ENCODE peak calls at places on chromosome 16, in nine cellular contexts. A, Z, X, E, W, U, B, T and P are unnamed samples.

GRCh38 chr16:70750893-70751467 is 50.0 kb downstream of the VAC14 start:
- DNase-seq in A (peak), Z (no peak), X (peak), E (no peak), W (peak), U (no peak), B (no peak), T (peak), P (no peak)

GRCh38 chr16:15043344-15043743 is 12.5 kb downstream of the NTAN1 start:
- DNase-seq in A (no peak), Z (no peak), X (no peak), E (no peak), W (peak), U (no peak), B (no peak), T (no peak), P (no peak)

GRCh38 chr16:88194397-88195020 is 188.2 kb upstream of the ZNF469 start:
- DNase-seq in A (peak), Z (no peak), X (no peak), E (peak), W (peak), U (no peak), B (no peak), T (no peak), P (peak)

GRCh38 chr16:82888616-82889015 is 261.8 kb downstream of the CDH13 start:
- DNase-seq in A (peak), Z (peak), X (peak), E (no peak), W (no peak), U (no peak), B (no peak), T (no peak), P (no peak)

GRCh38 chr16:81210807-81211206 is 27.7 kb upstream of the BCO1 start:
- DNase-seq in A (no peak), Z (no peak), X (no peak), E (no peak), W (no peak), U (no peak), B (no peak), T (no peak), P (no peak)

GRCh38 chr16:7555459-7555858 is 222.8 kb downstream of the RBFOX1 start:
- DNase-seq in A (no peak), Z (no peak), X (no peak), E (no peak), W (no peak), U (no peak), B (no peak), T (no peak), P (no peak)

GRCh38 chr16:69334696-69335095 is 4.3 kb upstream of the PDF start:
- DNase-seq in A (no peak), Z (no peak), X (no peak), E (no peak), W (peak), U (peak), B (no peak), T (no peak), P (no peak)

GRCh38 chr16:74660383-74660782 is 6.3 kb downstream of the RFWD3 start:
- DNase-seq in A (no peak), Z (no peak), X (no peak), E (no peak), W (no peak), U (no peak), B (no peak), T (no peak), P (no peak)

GRCh38 chr16:11973065-11973464 is 3.5 kb upstream of the SNX29 start:
- DNase-seq in A (no peak), Z (no peak), X (no peak), E (no peak), W (no peak), U (no peak), B (no peak), T (no peak), P (no peak)

GRCh38 chr16:85360323-85361277 is 248.3 kb upstream of the CIBAR2 start:
- DNase-seq in A (no peak), Z (no peak), X (no peak), E (peak), W (peak), U (no peak), B (no peak), T (no peak), P (no peak)

GRCh38 chr16:48041861-48042435 is 113.8 kb downstream of the ABCC12 start:
- DNase-seq in A (no peak), Z (no peak), X (no peak), E (no peak), W (no peak), U (no peak), B (no peak), T (no peak), P (no peak)

GRCh38 chr16:10093564-10093963 is 88.7 kb downstream of the GRIN2A start:
- DNase-seq in A (no peak), Z (no peak), X (no peak), E (no peak), W (no peak), U (no peak), B (no peak), T (no peak), P (no peak)

GRCh38 chr16:48542020-48542473 is 67.9 kb downstream of the N4BP1 start:
- DNase-seq in A (peak), Z (no peak), X (peak), E (peak), W (peak), U (peak), B (no peak), T (peak), P (no peak)

GRCh38 chr16:15879255-15879804 is 9.1 kb downstream of the CEP20 start:
- DNase-seq in A (peak), Z (peak), X (peak), E (no peak), W (no peak), U (no peak), B (no peak), T (no peak), P (no peak)

GRCh38 chr16:73713817-73714495 is 582.7 kb upstream of the PSMD7 start:
- DNase-seq in A (peak), Z (no peak), X (peak), E (peak), W (no peak), U (no peak), B (no peak), T (peak), P (no peak)

GRCh38 chr16:5918553-5919127 is 821.0 kb upstream of the EEF2KMT start:
- DNase-seq in A (no peak), Z (no peak), X (no peak), E (no peak), W (no peak), U (no peak), B (no peak), T (no peak), P (no peak)

GRCh38 chr16:89386337-89386736 is 104.0 kb downstream of the ANKRD11 start:
- DNase-seq in A (no peak), Z (no peak), X (no peak), E (no peak), W (no peak), U (no peak), B (no peak), T (no peak), P (no peak)

GRCh38 chr16:31718998-31719397 is 154.6 kb upstream of the ZNF267 start:
- DNase-seq in A (no peak), Z (no peak), X (peak), E (no peak), W (no peak), U (no peak), B (no peak), T (no peak), P (no peak)

GRCh38 chr16:87212026-87212425 is 105.2 kb downstream of the C16orf95 start:
- DNase-seq in A (peak), Z (no peak), X (no peak), E (no peak), W (no peak), U (no peak), B (no peak), T (no peak), P (no peak)

GRCh38 chr16:58299757-58300349 is 5.0 kb upstream of the PRSS54 start:
- DNase-seq in A (peak), Z (no peak), X (peak), E (no peak), W (no peak), U (no peak), B (peak), T (no peak), P (no peak)

GRCh38 chr16:29742683-29743275 is 3.0 kb downstream of the C16orf54 start:
- DNase-seq in A (no peak), Z (no peak), X (no peak), E (no peak), W (no peak), U (peak), B (no peak), T (no peak), P (no peak)

GRCh38 chr16:52629296-52629695 is 82.4 kb upstream of the TOX3 start:
- DNase-seq in A (no peak), Z (no peak), X (no peak), E (no peak), W (no peak), U (no peak), B (no peak), T (no peak), P (no peak)

GRCh38 chr16:75097941-75098897 is 18.4 kb downstream of the LDHD start:
- DNase-seq in A (no peak), Z (no peak), X (no peak), E (no peak), W (peak), U (no peak), B (no peak), T (no peak), P (peak)

GRCh38 chr16:17143546-17144419 is 327.0 kb downstream of the XYLT1 start:
- DNase-seq in A (no peak), Z (no peak), X (no peak), E (no peak), W (no peak), U (no peak), B (no peak), T (no peak), P (no peak)
- TF ChIP-seq CTCF in A (no peak), Z (no peak), X (no peak), E (no peak), W (no peak), U (no peak), B (no peak), T (no peak), P (no peak)

GRCh38 chr16:20001856-20002707 is 71.6 kb downstream of the GPR139 start:
- DNase-seq in A (no peak), Z (no peak), X (no peak), E (peak), W (no peak), U (no peak), B (no peak), T (no peak), P (no peak)

GRCh38 chr16:20002936-20003335 is 70.8 kb downstream of the GPR139 start:
- DNase-seq in A (no peak), Z (no peak), X (no peak), E (no peak), W (no peak), U (no peak), B (no peak), T (no peak), P (no peak)

DNA sequence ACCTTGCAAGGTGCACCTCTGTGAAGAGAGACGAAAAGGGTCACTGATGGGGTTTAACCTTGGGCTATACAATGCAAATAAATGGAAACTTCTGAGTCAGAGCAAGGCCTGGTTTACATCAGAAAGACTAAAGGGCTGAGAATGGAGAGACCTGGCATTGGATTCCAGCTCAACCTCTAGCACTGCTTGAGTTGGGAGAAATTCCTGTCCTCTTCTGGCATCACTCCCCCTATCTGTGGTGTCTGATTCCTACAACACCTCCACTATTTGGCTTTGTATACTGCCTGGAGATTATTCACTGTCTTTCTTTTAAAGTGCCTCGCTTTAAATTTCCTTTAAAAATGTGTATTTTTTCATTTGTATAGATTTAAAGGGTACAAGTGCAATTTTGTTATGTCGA is 68.8 kb downstream of the GPR139 start:
- DNase-seq in A (no peak), Z (no peak), X (no peak), E (no peak), W (no peak), U (no peak), B (peak), T (no peak), P (no peak)
- TF ChIP-seq CTCF in A (no peak), Z (no peak), X (no peak), E (no peak), W (no peak), U (no peak), B (peak), T (no peak), P (no peak)

GRCh38 chr16:56281256-56281805 is 90.0 kb downstream of the GNAO1 start:
- DNase-seq in A (peak), Z (no peak), X (no peak), E (no peak), W (no peak), U (no peak), B (peak), T (no peak), P (peak)

GRCh38 chr16:56284521-56284920 is 93.2 kb downstream of the GNAO1 start:
- DNase-seq in A (no peak), Z (no peak), X (no peak), E (no peak), W (no peak), U (no peak), B (no peak), T (no peak), P (no peak)

GRCh38 chr16:56279914-56280313 is 88.6 kb downstream of the GNAO1 start:
- DNase-seq in A (no peak), Z (no peak), X (no peak), E (no peak), W (no peak), U (no peak), B (no peak), T (no peak), P (no peak)

GRCh38 chr16:56279132-56279531 is 87.8 kb downstream of the GNAO1 start:
- DNase-seq in A (no peak), Z (no peak), X (no peak), E (no peak), W (peak), U (peak), B (no peak), T (no peak), P (no peak)

DNA sequence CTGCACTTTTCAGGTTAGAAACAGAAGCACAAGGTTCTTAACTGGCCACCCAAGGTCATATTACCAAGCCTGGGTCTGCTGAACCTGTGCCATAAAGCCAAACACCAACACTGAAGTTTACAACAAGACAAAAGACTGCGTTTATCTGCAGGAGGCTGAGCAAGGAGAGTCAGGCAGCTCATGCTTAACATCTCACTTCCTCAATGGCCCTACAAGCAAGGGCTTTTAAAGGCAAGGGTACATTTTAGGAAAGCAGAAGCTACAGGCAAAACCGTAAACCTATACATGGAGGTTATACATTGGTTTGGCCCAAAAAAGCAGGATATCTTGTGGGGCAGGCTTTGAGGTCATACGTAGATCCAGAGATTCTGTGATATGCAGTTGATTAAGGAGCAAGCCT is 91.2 kb downstream of the GNAO1 start:
- DNase-seq in A (no peak), Z (no peak), X (no peak), E (no peak), W (no peak), U (no peak), B (no peak), T (no peak), P (no peak)
- TF ChIP-seq CTCF in A (no peak), Z (no peak), X (no peak), E (no peak), W (no peak), U (no peak), B (no peak), T (no peak), P (no peak)

GRCh38 chr16:51154271-51155171 is 3.5 kb upstream of the SALL1 start:
- DNase-seq in A (no peak), Z (no peak), X (no peak), E (no peak), W (no peak), U (no peak), B (no peak), T (no peak), P (no peak)
- TF ChIP-seq CTCF in A (no peak), Z (no peak), X (no peak), E (no peak), W (no peak), U (no peak), B (no peak), T (no peak), P (no peak)

GRCh38 chr16:1065466-1066128 is 7.0 kb upstream of the SSTR5 start:
- DNase-seq in A (no peak), Z (no peak), X (no peak), E (no peak), W (no peak), U (no peak), B (no peak), T (no peak), P (no peak)
- TF ChIP-seq CTCF in A (no peak), Z (no peak), X (no peak), E (no peak), W (no peak), U (no peak), B (no peak), T (no peak), P (no peak)

GRCh38 chr16:65342231-65342866 is 220.5 kb upstream of the CDH11 start:
- DNase-seq in A (no peak), Z (no peak), X (no peak), E (no peak), W (no peak), U (no peak), B (no peak), T (no peak), P (no peak)
- TF ChIP-seq CTCF in A (no peak), Z (no peak), X (peak), E (no peak), W (no peak), U (no peak), B (no peak), T (no peak), P (no peak)